ENCODE peak calls at places on chromosomes 13 and 19, in four cellular contexts. D is cardiac fibroblast, Z is midbrain, R is left kidney. S is an unnamed sample.

GRCh38 chr19:1213391-1214286 is 8.1 kb downstream of the STK11 start:
- DNase-seq in D (peak; percentile 81), R (peak; percentile 70), Z (peak; percentile 55), S (no peak)

GRCh38 chr13:36124236-36124822 is 6.9 kb downstream of the DCLK1 start:
- DNase-seq in D (peak; percentile 82), Z (peak; percentile 15), R (no peak), S (no peak)

GRCh38 chr13:79043208-79043607 is 362.8 kb downstream of the RBM26 start:
- DNase-seq in D (no peak), Z (no peak), R (no peak), S (no peak)

GRCh38 chr13:113828282-113828825 is 35.5 kb downstream of the GAS6 start:
- DNase-seq in Z (no peak), R (no peak), D (no peak), S (no peak)

GRCh38 chr19:44722131-44723121 is 23.5 kb downstream of the CEACAM16 start:
- DNase-seq in Z (no peak), R (peak; percentile 45), D (no peak), S (no peak)

GRCh38 chr13:30711375-30711774 is 24.0 kb upstream of the ALOX5AP start:
- DNase-seq in D (peak; percentile 57), R (no peak), Z (no peak), S (no peak)

GRCh38 chr13:73081256-73081915 is 22.6 kb downstream of the KLF5 start:
- DNase-seq in D (no peak), Z (no peak), R (no peak), S (no peak)

GRCh38 chr19:22893855-22894270 is 61.8 kb downstream of the ZNF723 start:
- DNase-seq in D (no peak), R (no peak), Z (no peak), S (peak; percentile 5)

GRCh38 chr13:77437267-77437666 is 98.2 kb upstream of the SCEL start:
- DNase-seq in R (no peak), Z (no peak), D (no peak), S (no peak)